ENCODE peak calls at places on chromosome 11, in nine cellular contexts. J is stomach, I is colonic mucosa, G is A549, N is spleen, Z is right lobe of liver, S is tibial artery, P is cardiac muscle cell, T is esophagus squamous epithelium. U is an unnamed sample. For H3K4me1, the result is how much of the 10 kb centered on the place peaks cover.

GRCh38 chr11:28108909-28109308 is 721 bp downstream of the METTL15 start:
- DNase-seq in J (no peak), I (no peak), G (no peak), N (no peak), Z (no peak), S (no peak), P (no peak), T (no peak), U (no peak)

GRCh38 chr11:77086521-77087472 is 15.8 kb upstream of the OMP start:
- DNase-seq in J (peak), I (peak), G (no peak), N (peak), Z (peak), S (peak), P (no peak), T (no peak), U (no peak)

GRCh38 chr11:46889689-46890475 is 28.5 kb downstream of the LRP4 start:
- DNase-seq in J (peak), I (peak), G (peak), N (peak), Z (peak), S (peak), P (peak), T (no peak), U (peak)

GRCh38 chr11:125454047-125454446 is 42.0 kb downstream of the FEZ1 start:
- DNase-seq in J (no peak), I (no peak), G (no peak), N (no peak), Z (no peak), S (no peak), P (no peak), T (no peak), U (no peak)

GRCh38 chr11:127675602-127676001 is 675.0 kb upstream of the KIRREL3 start:
- DNase-seq in J (no peak), I (no peak), G (no peak), N (no peak), Z (no peak), S (no peak), P (no peak), T (no peak), U (no peak)

GRCh38 chr11:1127664-1128162 is 30.0 kb upstream of the MUC5AC start:
- DNase-seq in J (no peak), I (no peak), G (no peak), N (no peak), Z (no peak), S (peak), P (no peak), T (no peak), U (no peak)

GRCh38 chr11:2277933-2278523 is 7.6 kb upstream of the ASCL2 start:
- DNase-seq in J (no peak), I (no peak), G (no peak), N (no peak), Z (no peak), S (no peak), P (no peak), T (no peak), U (no peak)

GRCh38 chr11:73201249-73201648 is 16.8 kb upstream of the P2RY2 start:
- DNase-seq in J (no peak), I (no peak), G (no peak), N (no peak), Z (peak), S (peak), P (no peak), T (no peak), U (no peak)

GRCh38 chr11:1049911-1050580 is 13.5 kb upstream of the MUC6 start:
- DNase-seq in J (no peak), I (no peak), G (no peak), N (peak), Z (no peak), S (peak), P (no peak), T (no peak), U (no peak)

GRCh38 chr11:17015639-17016125 is 1.5 kb upstream of the PLEKHA7 start:
- DNase-seq in J (no peak), I (no peak), G (peak), N (no peak), Z (peak), S (no peak), P (no peak), T (no peak), U (no peak)

GRCh38 chr11:101477926-101478325 is 105.9 kb downstream of the TRPC6 start:
- DNase-seq in J (no peak), I (no peak), G (no peak), N (no peak), Z (no peak), S (no peak), P (no peak), T (no peak), U (no peak)

GRCh38 chr11:126637800-126638175 is 282.3 kb downstream of the ST3GAL4 start:
- DNase-seq in J (no peak), I (no peak), G (no peak), N (no peak), Z (no peak), S (no peak), P (no peak), T (no peak), U (no peak)

GRCh38 chr11:93740802-93741093 is 547 bp downstream of the TAF1D start:
- DNase-seq in J (peak), I (peak), G (peak), N (peak), Z (peak), S (peak), P (peak), T (no peak), U (no peak)

GRCh38 chr11:73757598-73757997 is 3.3 kb downstream of the RAB6A start:
- DNase-seq in J (no peak), I (no peak), G (no peak), N (no peak), Z (no peak), S (no peak), P (no peak), T (no peak), U (no peak)

GRCh38 chr11:12853652-12854296 is 155.3 kb upstream of the RASSF10 start:
- DNase-seq in J (peak), I (peak), G (peak), N (no peak), Z (peak), S (no peak), P (peak), T (no peak), U (no peak)

GRCh38 chr11:34546511-34547206 is 33.1 kb upstream of the ELF5 start:
- DNase-seq in J (no peak), I (no peak), G (no peak), N (no peak), Z (no peak), S (no peak), P (no peak), T (no peak), U (no peak)

GRCh38 chr11:123195182-123196059 is at the start of gene CLMP:
- DNase-seq in J (no peak), I (peak), G (no peak), N (no peak), Z (no peak), S (peak), P (peak), T (no peak), U (no peak)

GRCh38 chr11:27718853-27719574 is 18.8 kb upstream of the BDNF start:
- DNase-seq in J (no peak), I (peak), G (peak), N (no peak), Z (no peak), S (peak), P (peak), T (no peak), U (no peak)

GRCh38 chr11:107561688-107562087 is 3.8 kb downstream of the ALKBH8 start:
- DNase-seq in J (no peak), I (no peak), G (peak), N (no peak), Z (no peak), S (no peak), P (no peak), T (no peak), U (no peak)

GRCh38 chr11:46471943-46472661 is 80.5 kb upstream of the CHRM4 start:
- DNase-seq in J (no peak), I (no peak), G (no peak), N (no peak), Z (no peak), S (no peak), P (no peak), T (no peak), U (no peak)

GRCh38 chr11:95688015-95688414 is 101.6 kb downstream of the FAM76B start:
- DNase-seq in J (no peak), I (no peak), G (no peak), N (no peak), Z (no peak), S (no peak), P (no peak), T (no peak), U (no peak)

GRCh38 chr11:10497371-10498021 is 42.4 kb downstream of the AMPD3 start:
- DNase-seq in J (peak), I (peak), G (no peak), N (no peak), Z (peak), S (peak), P (no peak), T (no peak), U (no peak)

GRCh38 chr11:10401275-10401674 is 53.8 kb upstream of the AMPD3 start:
- DNase-seq in J (no peak), I (no peak), G (no peak), N (no peak), Z (no peak), S (no peak), P (no peak), T (no peak), U (no peak)

GRCh38 chr11:18012314-18012905 is 437 bp downstream of the SERGEF start:
- DNase-seq in J (peak), I (peak), G (peak), N (no peak), Z (peak), S (peak), P (peak), T (no peak), U (peak)

GRCh38 chr11:34604216-34604615 is 16.7 kb upstream of the EHF start:
- DNase-seq in J (no peak), I (no peak), G (peak), N (no peak), Z (no peak), S (no peak), P (no peak), T (no peak), U (no peak)

GRCh38 chr11:120547301-120547700 is 35.8 kb downstream of the GRIK4 start:
- DNase-seq in J (no peak), I (no peak), G (no peak), N (no peak), Z (no peak), S (no peak), P (no peak), T (no peak), U (no peak)

GRCh38 chr11:1559103-1559951 is 12.7 kb downstream of the DUSP8 start:
- DNase-seq in J (peak), I (peak), G (peak), N (peak), Z (peak), S (peak), P (no peak), T (no peak), U (no peak)

GRCh38 chr11:131615611-131616010 is 245.2 kb downstream of the NTM start:
- DNase-seq in J (no peak), I (no peak), G (no peak), N (no peak), Z (no peak), S (no peak), P (no peak), T (no peak), U (no peak)

GRCh38 chr11:107757661-107758060 is 45.8 kb upstream of the SLN start:
- DNase-seq in J (no peak), I (no peak), G (no peak), N (no peak), Z (no peak), S (no peak), P (no peak), T (no peak), U (no peak)

GRCh38 chr11:13487661-13488030 is 8.2 kb downstream of the PTH start:
- DNase-seq in J (no peak), I (peak), G (peak), N (no peak), Z (no peak), S (no peak), P (no peak), T (no peak), U (peak)

GRCh38 chr11:70282012-70282411 is 11.5 kb downstream of the PPFIA1 start:
- DNase-seq in J (no peak), I (no peak), G (no peak), N (no peak), Z (no peak), S (no peak), P (no peak), T (no peak), U (no peak)

GRCh38 chr11:120392299-120392698 is 56.1 kb downstream of the ARHGEF12 start:
- DNase-seq in J (no peak), I (no peak), G (no peak), N (no peak), Z (no peak), S (no peak), P (no peak), T (no peak), U (no peak)

GRCh38 chr11:66971483-66971882 is 3.6 kb upstream of the C11orf86 start:
- DNase-seq in J (no peak), I (no peak), G (no peak), N (no peak), Z (no peak), S (no peak), P (no peak), T (no peak), U (no peak)

GRCh38 chr11:66970808-66971442 is 4.2 kb upstream of the C11orf86 start:
- DNase-seq in J (no peak), I (no peak), G (peak), N (no peak), Z (peak), S (peak), P (no peak), T (no peak), U (no peak)

GRCh38 chr11:66969584-66970205 is 5.4 kb upstream of the C11orf86 start:
- DNase-seq in J (no peak), I (no peak), G (no peak), N (no peak), Z (no peak), S (no peak), P (no peak), T (no peak), U (no peak)

GRCh38 chr11:66967670-66968425 is 7.3 kb upstream of the C11orf86 start:
- DNase-seq in J (no peak), I (peak), G (peak), N (no peak), Z (no peak), S (no peak), P (no peak), T (no peak), U (no peak)

GRCh38 chr11:66970371-66970807 is 4.7 kb upstream of the C11orf86 start:
- DNase-seq in J (no peak), I (no peak), G (no peak), N (no peak), Z (no peak), S (no peak), P (no peak), T (no peak), U (no peak)
- H3K4me3 ChIP-seq in J (no peak), I (no peak), G (no peak), N (no peak), Z (no peak), S (no peak), P (no peak), T (no peak), U (no peak)

DNA sequence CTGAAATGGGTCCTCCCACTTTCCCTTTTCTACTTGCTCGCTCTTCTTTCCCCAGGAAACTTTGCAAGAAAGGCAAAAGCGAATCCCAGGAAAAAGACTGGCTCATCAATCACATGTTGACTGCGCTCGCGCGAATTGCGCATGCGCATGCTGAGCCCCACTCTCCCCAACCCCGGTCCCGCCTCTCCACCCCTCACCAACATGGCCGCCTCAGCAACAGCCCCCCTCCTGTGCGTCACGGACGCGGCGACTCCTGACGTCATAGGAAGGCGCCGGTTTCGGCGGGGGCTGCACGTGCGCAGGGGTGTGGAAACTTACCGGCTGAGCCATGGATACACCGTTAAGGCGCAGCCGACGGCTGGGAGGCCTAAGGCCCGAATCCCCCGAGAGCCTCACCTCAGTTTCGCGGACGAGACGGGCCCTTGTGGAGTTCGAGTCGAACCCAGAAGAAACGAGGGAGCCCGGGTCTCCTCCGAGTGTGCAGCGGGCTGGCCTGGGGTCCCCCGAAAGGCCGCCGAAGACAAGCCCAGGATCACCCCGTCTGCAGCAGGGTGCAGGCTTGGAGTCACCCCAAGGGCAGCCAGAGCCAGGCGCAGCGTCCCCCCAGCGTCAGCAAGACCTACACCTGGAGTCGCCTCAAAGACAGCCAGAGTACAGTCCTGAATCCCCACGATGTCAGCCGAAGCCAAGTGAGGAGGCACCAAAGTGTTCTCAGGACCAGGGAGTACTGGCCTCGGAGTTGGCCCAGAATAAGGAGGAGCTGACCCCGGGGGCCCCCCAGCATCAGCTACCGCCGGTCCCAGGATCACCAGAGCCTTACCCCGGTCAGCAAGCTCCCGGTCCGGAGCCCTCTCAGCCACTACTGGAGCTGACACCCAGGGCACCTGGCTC is at the start of gene CCDC86:
- DNase-seq in J (peak), I (peak), G (peak), N (peak), Z (peak), S (peak), P (peak), T (peak), U (peak)
- H3K27ac ChIP-seq in J (peak), I (peak), G (peak), N (peak), Z (peak), S (peak), P (no peak), T (peak), U (peak)

DNA sequence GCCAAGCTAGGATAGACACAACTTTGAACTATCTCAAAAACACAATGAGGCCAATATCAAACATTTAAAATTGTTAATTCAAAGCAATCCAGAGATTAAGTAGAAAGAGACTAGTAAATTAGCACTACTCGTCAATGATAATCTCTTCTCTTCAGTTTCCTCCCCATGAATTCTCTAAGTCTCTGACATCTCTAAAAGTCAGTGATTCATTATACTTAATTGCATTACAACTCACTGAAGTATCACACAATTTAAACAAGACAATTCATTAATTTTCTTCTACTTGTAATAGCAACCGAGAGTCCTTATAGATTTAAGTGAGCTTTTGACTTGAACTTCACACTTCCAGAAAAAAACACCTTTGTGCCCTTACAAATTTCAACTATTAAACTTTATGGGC is 4.3 kb downstream of the DDX6 start:
- DNase-seq in J (no peak), I (no peak), G (no peak), N (no peak), Z (no peak), S (no peak), P (no peak), T (no peak), U (no peak)
- H3K4me1 ChIP-seq in J (under half), I (under half), G (under half), N (half or more), Z (under half), S (half or more), P (under half), T (half or more), U (half or more)

GRCh38 chr11:118153516-118153915 is 893 bp upstream of the SCN4B start:
- DNase-seq in J (no peak), I (no peak), G (no peak), N (no peak), Z (no peak), S (no peak), P (no peak), T (no peak), U (no peak)
- H3K4me3 ChIP-seq in J (peak), I (peak), G (peak), N (peak), Z (no peak), S (no peak), P (peak), T (peak), U (no peak)

DNA sequence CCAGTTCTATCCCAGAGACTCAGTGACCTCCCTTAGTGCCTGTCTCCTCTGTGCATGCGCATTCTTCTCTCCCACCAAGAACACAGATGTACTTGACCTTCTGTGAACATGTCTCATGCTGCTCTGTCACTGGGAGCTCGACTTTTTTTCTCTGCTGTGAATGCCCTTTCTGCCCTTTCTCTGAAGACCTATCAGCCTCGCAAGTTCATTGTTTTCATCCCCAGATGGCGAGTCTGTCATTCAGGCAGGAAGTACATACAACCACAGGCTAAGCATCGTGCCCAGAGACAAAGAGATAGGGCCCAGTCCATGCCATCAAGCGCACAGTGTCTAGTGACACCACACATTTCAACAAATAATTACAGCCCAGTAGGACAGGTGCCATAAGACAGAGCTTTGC is 50.4 kb upstream of the RAB1B start:
- DNase-seq in J (no peak), I (no peak), G (no peak), N (no peak), Z (peak), S (peak), P (no peak), T (no peak), U (no peak)
- H3K27ac ChIP-seq in J (no peak), I (no peak), G (no peak), N (no peak), Z (no peak), S (no peak), P (no peak), T (no peak), U (no peak)